ENCODE peak calls at places on chromosomes 7 and 10, in four cellular contexts. T, L, X and E are unnamed samples.
A peak's percentile ranks its signal among the peaks of the same experiment; 100 is the strongest.

GRCh38 chr7:21550821-21551531 is 8.1 kb downstream of the DNAH11 start:
- DNase-seq in T (no peak), L (no peak), X (peak; percentile 71), E (no peak)

GRCh38 chr7:138564365-138564764 is 104.3 kb downstream of the TRIM24 start:
- DNase-seq in T (no peak), L (no peak), X (no peak), E (peak; percentile 10)

GRCh38 chr10:72126184-72126871 is 38.0 kb upstream of the SPOCK2 start:
- DNase-seq in T (no peak), L (no peak), X (no peak), E (peak; percentile 63)

GRCh38 chr10:120541971-120542370 is 84.9 kb downstream of the PLPP4 start:
- DNase-seq in T (no peak), L (no peak), X (no peak), E (no peak)

GRCh38 chr10:28459453-28460144 is 73.3 kb upstream of the WAC start:
- DNase-seq in T (no peak), L (peak; percentile 60), X (peak; percentile 49), E (no peak)

GRCh38 chr7:113283861-113284260 is 165.5 kb upstream of the SMIM30 start:
- DNase-seq in T (no peak), L (no peak), X (no peak), E (no peak)

GRCh38 chr7:5207131-5207530 is 17.1 kb downstream of the WIPI2 start:
- DNase-seq in T (no peak), L (no peak), X (no peak), E (no peak)

GRCh38 chr7:1720325-1720724 is 50.2 kb downstream of the ELFN1 start:
- DNase-seq in T (no peak), L (no peak), X (no peak), E (no peak)

GRCh38 chr7:48224042-48224441 is 52.8 kb downstream of the ABCA13 start:
- DNase-seq in T (no peak), L (no peak), X (no peak), E (no peak)

GRCh38 chr10:64344211-64344610 is 823.0 kb downstream of the REEP3 start:
- DNase-seq in T (no peak), L (no peak), X (no peak), E (no peak)

GRCh38 chr10:52644678-52645434 is 127.7 kb downstream of the MBL2 start:
- DNase-seq in T (no peak), L (peak; percentile 23), X (no peak), E (peak; percentile 47)

GRCh38 chr7:37045786-37046185 is 321.5 kb upstream of the AOAH start:
- DNase-seq in T (no peak), L (no peak), X (no peak), E (no peak)

GRCh38 chr10:3770611-3771110 is 14.3 kb downstream of the KLF6 start:
- DNase-seq in T (no peak), L (no peak), X (no peak), E (peak; percentile 55)

DNA sequence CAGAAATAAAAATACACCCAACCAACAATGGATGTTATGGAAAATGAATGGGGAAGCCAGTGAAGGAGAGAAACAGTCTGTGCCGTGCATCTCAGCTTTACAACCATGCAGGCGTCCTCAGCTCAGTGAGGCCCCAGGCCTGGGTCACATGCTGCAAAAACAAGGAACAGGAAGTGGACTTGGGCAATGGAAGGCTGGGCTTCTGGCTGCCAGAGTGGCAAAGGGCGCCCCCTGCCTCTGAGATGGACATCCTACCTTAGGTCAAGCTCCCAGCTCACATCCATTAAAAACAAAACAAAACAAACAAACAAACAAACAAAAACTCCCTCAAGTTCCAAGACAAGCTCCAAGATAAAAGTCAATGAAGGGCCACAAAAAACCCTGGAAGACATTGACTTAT is 54.7 kb upstream of the AFAP1L2 start:
- DNase-seq in T (peak; percentile 39), L (no peak), X (peak; percentile 88), E (peak; percentile 48)
- H2BK12ac ChIP-seq in T (no peak overlapping the region), L (no peak overlapping the region), X (no peak overlapping the region), E (no peak overlapping the region)

DNA sequence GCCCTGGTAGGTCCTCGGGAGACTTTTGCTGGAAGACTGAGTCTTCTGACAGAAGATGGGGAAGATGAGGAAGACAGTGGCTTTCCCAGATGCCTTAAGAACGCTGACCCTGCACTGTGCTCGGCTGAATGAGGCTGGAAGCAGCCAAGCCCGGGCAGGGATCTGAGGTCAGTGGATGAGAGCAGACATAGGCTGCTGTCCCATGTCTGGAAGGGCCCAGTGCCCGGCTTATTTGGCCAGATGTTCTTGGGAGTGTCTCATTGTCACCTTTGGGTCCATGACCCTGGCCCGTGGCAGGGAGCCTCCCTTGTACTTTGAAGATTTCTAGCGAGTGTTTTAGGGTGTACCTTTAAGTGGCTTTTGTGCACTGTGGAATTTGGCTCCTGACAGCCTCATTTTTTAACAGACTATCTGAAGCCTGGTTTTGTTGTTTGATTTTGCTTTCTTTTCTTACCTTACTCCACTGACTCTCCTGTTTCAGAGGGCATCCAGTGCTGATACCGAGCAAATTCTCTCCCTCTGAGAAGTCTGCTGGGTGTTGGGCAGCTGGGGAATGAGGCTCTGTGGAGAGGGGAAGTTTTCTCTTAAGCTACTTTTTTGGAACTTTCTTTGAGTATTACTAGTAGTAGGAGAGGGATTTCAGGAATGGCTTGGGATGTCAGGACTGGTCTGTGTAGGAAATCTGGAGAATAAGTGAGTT is 61.4 kb downstream of the CREB5 start:
- DNase-seq in T (no peak), L (no peak), X (no peak), E (no peak)
- H2AFZ ChIP-seq in T (peak overlapping the region; percentile 56), L (no peak overlapping the region), X (no peak overlapping the region), E (no peak overlapping the region)

GRCh38 chr7:134866581-134866980 is 87.1 kb downstream of the CALD1 start:
- DNase-seq in T (no peak), L (peak; percentile 14), X (no peak), E (peak; percentile 77)

GRCh38 chr7:134870156-134870555 is 90.7 kb downstream of the CALD1 start:
- DNase-seq in T (no peak), L (no peak), X (no peak), E (no peak)

GRCh38 chr7:134870781-134871180 is 91.3 kb downstream of the CALD1 start:
- DNase-seq in T (no peak), L (no peak), X (no peak), E (no peak)

GRCh38 chr7:134859783-134860182 is 80.3 kb downstream of the CALD1 start:
- DNase-seq in T (no peak), L (no peak), X (no peak), E (no peak)

GRCh38 chr7:134865001-134865845 is 85.8 kb downstream of the CALD1 start:
- DNase-seq in T (no peak), L (no peak), X (no peak), E (peak; percentile 80)
- H2BK15ac ChIP-seq in T (no peak overlapping the region), L (no peak overlapping the region), X (no peak overlapping the region), E (no peak overlapping the region)

GRCh38 chr7:130345725-130346124 is 1.1 kb downstream of the CPA5 start:
- DNase-seq in T (no peak), L (no peak), X (no peak), E (no peak)

GRCh38 chr7:130345106-130345505 is 490 bp downstream of the CPA5 start:
- DNase-seq in T (no peak), L (no peak), X (no peak), E (no peak)

GRCh38 chr7:130342701-130343380 is 1.8 kb upstream of the CPA5 start:
- DNase-seq in T (no peak), L (no peak), X (no peak), E (no peak)

GRCh38 chr7:130346339-130346905 is 1.8 kb downstream of the CPA5 start:
- DNase-seq in T (no peak), L (no peak), X (no peak), E (no peak)

GRCh38 chr7:130344248-130344866 is at the start of gene CPA5:
- DNase-seq in T (no peak), L (no peak), X (no peak), E (no peak)
- H2BK12ac ChIP-seq in T (peak within 1 kb of the TSS; percentile 55), L (no peak within 1 kb of the TSS), X (no peak within 1 kb of the TSS), E (no peak within 1 kb of the TSS)

GRCh38 chr10:110228066-110228465 is 20.7 kb downstream of the MXI1 start:
- DNase-seq in T (no peak), L (no peak), X (no peak), E (no peak)

GRCh38 chr10:110225441-110225755 is 18.0 kb downstream of the MXI1 start:
- DNase-seq in T (no peak), L (no peak), X (no peak), E (no peak)

GRCh38 chr10:110225756-110226554 is 18.6 kb downstream of the MXI1 start:
- DNase-seq in T (peak; percentile 79), L (peak; percentile 90), X (peak; percentile 93), E (peak; percentile 93)

GRCh38 chr10:110226926-110227641 is 19.7 kb downstream of the MXI1 start:
- DNase-seq in T (no peak), L (no peak), X (peak; percentile 70), E (peak; percentile 39)

GRCh38 chr10:110226555-110226925 is 19.1 kb downstream of the MXI1 start:
- DNase-seq in T (no peak), L (peak; percentile 87), X (peak; percentile 86), E (peak; percentile 94)
- H2AFZ ChIP-seq in T (no peak overlapping the region), L (peak overlapping the region; percentile 96), X (no peak overlapping the region), E (peak overlapping the region; percentile 95)

GRCh38 chr7:33872870-33873269 is 32.5 kb upstream of the BMPER start:
- DNase-seq in T (no peak), L (no peak), X (no peak), E (peak; percentile 27)

GRCh38 chr7:33874943-33875342 is 30.4 kb upstream of the BMPER start:
- DNase-seq in T (no peak), L (no peak), X (no peak), E (peak; percentile 46)

GRCh38 chr7:33873518-33873917 is 31.8 kb upstream of the BMPER start:
- DNase-seq in T (peak; percentile 21), L (peak; percentile 44), X (no peak), E (no peak)

GRCh38 chr7:33876600-33877274 is 28.6 kb upstream of the BMPER start:
- DNase-seq in T (no peak), L (no peak), X (no peak), E (no peak)

DNA sequence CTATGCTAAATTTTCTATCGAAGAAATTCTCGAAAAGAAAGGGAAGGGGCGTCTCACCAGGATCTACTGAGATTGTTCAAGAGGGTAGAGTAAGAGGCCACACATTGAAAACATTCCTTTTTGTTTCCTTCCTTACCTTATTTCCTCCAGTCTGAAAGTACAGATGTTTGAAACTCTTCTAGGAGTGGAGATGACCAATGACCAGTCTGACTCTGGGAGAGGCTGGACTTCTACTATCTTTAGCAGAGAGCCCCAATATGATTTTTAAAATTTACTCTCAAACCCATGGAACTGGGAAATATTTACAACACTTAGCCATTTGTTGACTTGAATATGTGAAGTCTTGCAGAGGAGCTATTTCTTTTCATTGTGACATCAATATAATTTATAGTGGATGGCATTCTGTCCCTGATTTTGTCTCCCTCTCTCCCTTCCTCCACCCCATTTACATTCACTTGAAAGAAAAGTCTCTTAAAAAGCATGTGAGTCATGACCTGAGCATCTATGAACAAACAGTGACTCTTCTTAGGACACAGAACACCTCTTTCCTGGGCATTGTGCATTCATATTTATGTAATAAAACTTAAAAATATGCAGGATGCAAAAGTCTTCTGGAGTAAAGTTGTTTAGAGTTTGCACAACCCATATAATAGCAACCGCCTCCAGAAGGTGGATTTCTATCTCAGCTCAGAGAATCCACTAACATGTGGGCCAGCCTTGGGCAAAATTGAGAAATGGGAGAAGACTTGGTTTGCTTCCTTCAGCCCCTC is 31.2 kb upstream of the BMPER start:
- DNase-seq in T (no peak), L (no peak), X (no peak), E (peak; percentile 52)
- H2BK15ac ChIP-seq in T (no peak overlapping the region), L (no peak overlapping the region), X (no peak overlapping the region), E (no peak overlapping the region)